ENCODE peak calls at places on chromosomes 3 and 15, in eight cellular contexts. O is left ventricle myocardium superior; H is adrenal gland; B is activated CD4-positive, alpha-beta T cell treated with anti-CD3 and anti-CD28 coated beads for 24 hours; C is astrocyte of the spinal cord; W is T1000; D is amniotic epithelial cell; S is WTC11. L is an unnamed sample.

GRCh38 chr3:28951773-28952556 is 328.9 kb upstream of the RBMS3 start:
- DNase-seq in O (no peak), H (no peak), B (no peak), C (no peak), W (no peak), D (no peak), S (no peak), L (no peak)

GRCh38 chr15:49809894-49810594 is 189.2 kb downstream of the DTWD1 start:
- DNase-seq in O (no peak), H (no peak), B (no peak), C (no peak), W (no peak), D (peak), S (no peak), L (no peak)

GRCh38 chr3:42501681-42502428 is 588 bp upstream of the VIPR1 start:
- DNase-seq in O (peak), H (peak), B (peak), C (peak), W (no peak), D (peak), S (peak), L (peak)

GRCh38 chr3:194879126-194879887 is 193.6 kb downstream of the FAM43A start:
- DNase-seq in O (peak), H (no peak), B (no peak), C (no peak), W (no peak), D (no peak), S (no peak), L (no peak)

GRCh38 chr3:197015790-197016705 is 13.6 kb downstream of the MELTF start:
- DNase-seq in O (no peak), H (no peak), B (no peak), C (no peak), W (no peak), D (no peak), S (no peak), L (no peak)

GRCh38 chr15:61339526-61339925 is 110.4 kb upstream of the RORA start:
- DNase-seq in O (no peak), H (no peak), B (no peak), C (no peak), W (no peak), D (no peak), S (no peak), L (no peak)

GRCh38 chr3:119323401-119324107 is 29.4 kb downstream of the ARHGAP31 start:
- DNase-seq in O (no peak), H (no peak), B (no peak), C (no peak), W (no peak), D (no peak), S (peak), L (no peak)

GRCh38 chr3:173396191-173397041 is 1.1 kb upstream of the NLGN1 start:
- DNase-seq in O (peak), H (no peak), B (no peak), C (peak), W (no peak), D (no peak), S (peak), L (peak)

GRCh38 chr15:55530861-55531313 is 22.9 kb upstream of the DNAAF4 start:
- DNase-seq in O (no peak), H (no peak), B (no peak), C (peak), W (no peak), D (peak), S (no peak), L (peak)

GRCh38 chr15:31080618-31081017 is 20.9 kb downstream of the TRPM1 start:
- DNase-seq in O (peak), H (peak), B (peak), C (no peak), W (peak), D (peak), S (peak), L (no peak)

L was measured in iris pigment epithelial cell.